ENCODE peak calls at places on chromosomes 13 and 19, in five cellular contexts. W is CD8-positive, alpha-beta memory T cell; F is tibial artery; T is CD4-positive, alpha-beta memory T cell; Z is heart right ventricle. H is an unnamed sample.

GRCh38 chr19:20278342-20278741 is 111.3 kb downstream of the ZNF486 start:
- DNase-seq in T (peak; percentile 61), Z (no peak), W (peak; percentile 2), F (no peak), H (no peak)

GRCh38 chr13:76677047-76677446 is 209.2 kb downstream of the KCTD12 start:
- DNase-seq in T (no peak), W (no peak), F (peak; percentile 74), Z (peak; percentile 20), H (no peak)

GRCh38 chr19:16942583-16942982 is 53.8 kb downstream of the F2RL3 start:
- DNase-seq in T (no peak), F (no peak), W (no peak), Z (no peak), H (no peak)

GRCh38 chr19:16433986-16434385 is 37.8 kb downstream of the EPS15L1 start:
- DNase-seq in Z (no peak), T (no peak), F (no peak), W (no peak), H (no peak)

GRCh38 chr13:110480161-110480560 is 81.4 kb downstream of the RAB20 start:
- DNase-seq in F (no peak), W (no peak), T (no peak), Z (no peak), H (no peak)

GRCh38 chr19:46786236-46787039 is 2.0 kb downstream of the SLC1A5 start:
- DNase-seq in F (peak; percentile 85), T (peak; percentile 76), Z (peak; percentile 59), W (peak; percentile 81), H (peak; percentile 91)

GRCh38 chr19:49224856-49225255 is 67.3 kb downstream of the TRPM4 start:
- DNase-seq in F (no peak), W (no peak), Z (peak; percentile 31), T (no peak), H (peak; percentile 27)

GRCh38 chr19:31316201-31316951 is 32.9 kb downstream of the TSHZ3 start:
- DNase-seq in T (no peak), F (no peak), W (no peak), Z (no peak), H (peak; percentile 93)

GRCh38 chr19:1156305-1156801 is 17.7 kb downstream of the SBNO2 start:
- DNase-seq in Z (no peak), F (no peak), T (no peak), W (no peak), H (no peak)

GRCh38 chr19:10617409-10618121 is 7.8 kb upstream of the SLC44A2 start:
- DNase-seq in T (no peak), F (no peak), W (no peak), Z (no peak), H (no peak)
- H3K27ac ChIP-seq in T (no peak overlapping the region), F (peak overlapping the region; percentile 71), W (peak overlapping the region; percentile 21), Z (peak overlapping the region; percentile 3), H (no peak overlapping the region)

GRCh38 chr19:18461471-18461870 is 23.5 kb upstream of the ISYNA1 start:
- DNase-seq in T (no peak), F (no peak), Z (no peak), W (no peak), H (no peak)

GRCh38 chr19:18460900-18461299 is 23.0 kb upstream of the ISYNA1 start:
- DNase-seq in W (no peak), T (no peak), F (no peak), Z (no peak), H (no peak)

GRCh38 chr19:18457478-18458331 is 19.8 kb upstream of the ISYNA1 start:
- DNase-seq in Z (no peak), T (no peak), W (no peak), F (no peak), H (no peak)

GRCh38 chr19:18456974-18457373 is 19.0 kb upstream of the ISYNA1 start:
- DNase-seq in T (no peak), W (no peak), F (peak; percentile 93), Z (peak; percentile 68), H (no peak)

DNA sequence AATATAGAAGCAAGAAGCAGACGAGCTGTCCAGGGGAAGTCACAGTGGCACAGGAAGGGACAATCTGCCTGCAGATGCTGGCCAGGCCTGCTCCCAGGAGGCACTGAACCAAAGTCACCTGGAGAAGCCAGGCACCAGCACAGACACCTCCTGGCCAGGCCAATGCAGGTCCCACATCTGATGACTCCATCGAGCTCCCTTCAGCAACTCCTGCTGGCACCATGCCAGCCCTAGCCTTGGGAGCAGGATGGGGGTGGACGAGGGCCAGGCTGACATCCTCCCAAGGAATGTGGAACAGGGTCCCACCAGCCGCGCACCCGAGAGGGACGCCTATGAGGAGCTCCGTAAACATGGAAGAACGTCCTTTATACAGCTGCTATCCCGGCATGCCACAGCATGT is 22.4 kb upstream of the ISYNA1 start:
- DNase-seq in T (no peak), Z (peak; percentile 76), W (no peak), F (peak; percentile 88), H (no peak)
- H3K27ac ChIP-seq in T (no peak overlapping the region), Z (peak overlapping the region; percentile 88), W (no peak overlapping the region), F (peak overlapping the region; percentile 92), H (no peak overlapping the region)

GRCh38 chr19:33294058-33294798 is 8.1 kb downstream of the CEBPA start:
- DNase-seq in Z (no peak), F (no peak), T (no peak), W (no peak), H (no peak)
- H3K27ac ChIP-seq in Z (no peak overlapping the region), F (no peak overlapping the region), T (no peak overlapping the region), W (no peak overlapping the region), H (peak overlapping the region; percentile 89)

DNA sequence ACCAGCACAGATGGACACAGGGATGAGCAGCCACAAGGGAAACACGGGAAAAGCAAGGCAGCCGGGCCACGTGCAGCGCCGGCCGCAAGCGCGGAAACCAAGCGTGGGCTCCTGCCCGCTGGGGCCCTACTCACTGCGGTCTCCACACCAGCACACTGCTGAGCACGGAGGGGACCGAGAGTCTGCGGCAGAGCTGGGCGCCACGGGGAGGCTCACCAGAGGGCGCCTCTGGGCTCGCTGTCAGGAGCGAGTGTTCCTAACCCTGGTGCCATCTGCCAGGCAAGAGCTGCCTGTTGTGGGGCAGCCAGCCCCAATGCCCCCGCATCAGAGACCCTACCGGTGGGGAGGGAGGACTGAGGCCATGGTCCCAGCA is 26.5 kb downstream of the MPND start:
- DNase-seq in T (peak; percentile 70), F (peak; percentile 68), W (peak; percentile 60), Z (peak; percentile 57), H (peak; percentile 75)
- H3K27ac ChIP-seq in T (peak overlapping the region; percentile 87), F (no peak overlapping the region), W (peak overlapping the region; percentile 77), Z (peak overlapping the region; percentile 84), H (peak overlapping the region; percentile 41)

H was measured in HL-60.